ENCODE peak calls at places on chromosomes 6 and 20, in nine cellular contexts. P is esophagus squamous epithelium, C is IMR-90, O is A673, N is fibroblast of villous mesenchyme, W is mucosa of descending colon, Z is PC-3, H is mammary epithelial cell, A is uterus. V is an unnamed sample.

GRCh38 chr6:43695078-43695966 is 7.7 kb upstream of the MRPS18A start:
- DNase-seq in C (no peak), H (no peak), A (no peak), P (no peak), O (peak; percentile 42), W (peak; percentile 86), Z (no peak), N (no peak), V (no peak)

GRCh38 chr6:26140254-26140966 is 53.2 kb downstream of the HFE start:
- DNase-seq in N (no peak), O (no peak), H (no peak), C (no peak), W (no peak), P (no peak), Z (no peak), A (no peak), V (no peak)

GRCh38 chr6:50850223-50850751 is 31.6 kb downstream of the TFAP2B start:
- DNase-seq in H (peak; percentile 6), W (no peak), P (no peak), A (no peak), O (peak; percentile 61), Z (peak; percentile 40), C (no peak), N (no peak), V (no peak)

GRCh38 chr6:140002406-140003022 is 628.1 kb upstream of the CITED2 start:
- DNase-seq in H (no peak), W (no peak), A (no peak), N (peak; percentile 62), C (peak; percentile 16), P (no peak), Z (no peak), O (no peak), V (peak; percentile 81)

GRCh38 chr20:11919571-11919970 is 1.9 kb downstream of the BTBD3 start:
- DNase-seq in N (peak; percentile 17), P (no peak), C (no peak), H (no peak), A (no peak), W (no peak), O (no peak), Z (no peak), V (no peak)

GRCh38 chr6:5475779-5476178 is 214.5 kb downstream of the FARS2 start:
- DNase-seq in A (no peak), W (no peak), H (no peak), Z (no peak), P (no peak), O (no peak), C (no peak), N (no peak), V (no peak)

GRCh38 chr6:11277275-11278206 is 45.1 kb upstream of the NEDD9 start:
- DNase-seq in P (no peak), N (peak; percentile 87), H (peak; percentile 73), A (peak; percentile 41), Z (peak; percentile 69), C (peak; percentile 82), W (no peak), O (peak; percentile 61), V (peak; percentile 73)

GRCh38 chr20:62320581-62321354 is 18.0 kb downstream of the ADRM1 start:
- DNase-seq in H (no peak), P (no peak), Z (peak; percentile 23), N (peak; percentile 14), O (no peak), C (no peak), A (no peak), W (no peak), V (no peak)

GRCh38 chr20:561437-562231 is 18.0 kb upstream of the CSNK2A1 start:
- DNase-seq in H (peak; percentile 50), O (peak; percentile 80), N (peak; percentile 68), A (peak; percentile 34), P (no peak), C (peak; percentile 63), W (no peak), Z (peak; percentile 87), V (peak; percentile 21)

GRCh38 chr6:162770136-162770535 is 42.4 kb downstream of the PACRG start:
- DNase-seq in P (no peak), O (no peak), A (no peak), C (no peak), H (no peak), W (no peak), Z (no peak), N (no peak), V (no peak)

GRCh38 chr20:37055276-37055675 is 40.5 kb downstream of the RBL1 start:
- DNase-seq in W (no peak), Z (no peak), H (no peak), A (no peak), C (no peak), N (no peak), O (no peak), P (no peak), V (no peak)

GRCh38 chr6:143514996-143515760 is 3.7 kb upstream of the FUCA2 start:
- DNase-seq in W (no peak), O (no peak), C (no peak), A (no peak), P (no peak), H (no peak), Z (no peak), N (no peak), V (no peak)

GRCh38 chr6:138031850-138032249 is 75.4 kb downstream of the PERP start:
- DNase-seq in P (no peak), N (no peak), Z (peak; percentile 27), O (no peak), A (no peak), W (no peak), H (peak; percentile 95), C (no peak), V (no peak)

GRCh38 chr6:31888281-31889258 is 8.9 kb downstream of the EHMT2 start:
- DNase-seq in C (no peak), Z (peak; percentile 40), H (no peak), A (no peak), W (no peak), O (peak; percentile 50), P (no peak), N (peak; percentile 17), V (no peak)

GRCh38 chr6:169841251-169841650 is 89.8 kb downstream of the ERMARD start:
- DNase-seq in C (no peak), N (no peak), A (no peak), W (no peak), O (no peak), Z (no peak), P (no peak), H (no peak), V (no peak)

GRCh38 chr6:169839029-169839481 is 87.6 kb downstream of the ERMARD start:
- DNase-seq in C (no peak), W (no peak), N (no peak), O (no peak), P (no peak), H (no peak), A (no peak), Z (no peak), V (no peak)

GRCh38 chr6:169839898-169840631 is 88.6 kb downstream of the ERMARD start:
- DNase-seq in Z (no peak), P (no peak), H (no peak), O (no peak), W (no peak), A (no peak), C (no peak), N (no peak), V (no peak)

GRCh38 chr6:169838291-169839028 is 87.0 kb downstream of the ERMARD start:
- DNase-seq in A (no peak), N (no peak), P (no peak), W (no peak), C (no peak), Z (no peak), H (no peak), O (no peak), V (no peak)

DNA sequence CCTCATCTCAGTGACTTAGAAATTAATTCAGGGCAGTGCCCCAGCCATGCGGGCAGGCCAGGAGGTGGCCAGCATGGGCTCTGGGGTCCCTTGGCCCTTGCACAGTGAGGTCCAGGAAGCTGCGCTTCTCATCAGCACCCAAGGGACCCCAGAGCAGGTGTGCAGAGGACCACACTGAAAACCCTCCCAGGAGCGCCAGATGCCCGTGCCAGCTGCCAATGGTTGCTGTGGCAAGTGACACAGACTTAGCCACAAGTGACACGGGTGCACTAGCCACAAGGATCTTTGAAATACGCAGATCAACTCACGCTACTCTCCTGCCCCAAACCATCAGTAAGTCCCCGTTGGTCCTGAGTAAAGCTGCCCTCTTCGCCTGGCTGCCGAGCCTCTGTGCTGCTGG is 88.1 kb downstream of the ERMARD start:
- DNase-seq in Z (no peak), O (no peak), A (no peak), H (no peak), P (no peak), C (no peak), W (no peak), N (no peak), V (no peak)
- TF ChIP-seq CTCF in Z (no peak), O (no peak), A (no peak), H (no peak), P (no peak), C (no peak), W (no peak), N (no peak), V (no peak)

GRCh38 chr6:160519603-160520042 is 144.5 kb downstream of the LPA start:
- DNase-seq in H (peak; percentile 51), C (no peak), N (no peak), A (no peak), P (no peak), Z (peak; percentile 74), W (no peak), O (no peak), V (no peak)
- H3K4me3 ChIP-seq in H (peak overlapping the region; percentile 91), C (peak overlapping the region; percentile 60), N (peak overlapping the region; percentile 69), A (peak overlapping the region; percentile 53), P (peak overlapping the region; percentile 79), Z (peak overlapping the region; percentile 79), W (peak overlapping the region; percentile 17), O (peak overlapping the region; percentile 49), V (peak overlapping the region; percentile 77)

GRCh38 chr6:38696345-38696744 is 6.6 kb downstream of the GLO1 start:
- DNase-seq in N (no peak), O (no peak), C (no peak), H (no peak), P (no peak), Z (no peak), A (no peak), W (no peak), V (no peak)
- TF ChIP-seq CTCF in N (no peak), O (no peak), C (no peak), H (no peak), P (no peak), Z (no peak), A (no peak), W (no peak), V (no peak)

GRCh38 chr6:17102258-17102870 is 514 bp downstream of the STMND1 start:
- DNase-seq in N (no peak), Z (no peak), H (no peak), W (no peak), P (no peak), C (no peak), O (no peak), A (no peak), V (no peak)

GRCh38 chr6:17098538-17098937 is 3.3 kb upstream of the STMND1 start:
- DNase-seq in N (peak; percentile 22), H (no peak), C (peak; percentile 47), A (no peak), P (no peak), Z (peak; percentile 54), O (no peak), W (no peak), V (no peak)

GRCh38 chr6:17103715-17104114 is 1.9 kb downstream of the STMND1 start:
- DNase-seq in W (no peak), C (no peak), P (no peak), N (no peak), H (no peak), Z (peak; percentile 39), O (no peak), A (no peak), V (no peak)

GRCh38 chr6:17099401-17100059 is 2.3 kb upstream of the STMND1 start:
- DNase-seq in N (no peak), A (no peak), C (no peak), Z (no peak), W (no peak), H (no peak), P (no peak), O (no peak), V (no peak)

GRCh38 chr6:17101422-17102257 is at the start of gene STMND1:
- DNase-seq in N (peak; percentile 26), A (peak; percentile 43), H (peak; percentile 53), C (peak; percentile 27), O (peak; percentile 59), P (no peak), W (peak; percentile 65), Z (peak; percentile 70), V (no peak)
- H3K4me3 ChIP-seq in N (peak within 1 kb of the TSS; percentile 43), A (peak within 1 kb of the TSS; percentile 14), H (peak within 1 kb of the TSS; percentile 41), C (peak within 1 kb of the TSS; percentile 44), O (peak within 1 kb of the TSS; percentile 43), P (peak within 1 kb of the TSS; percentile 55), W (no peak within 1 kb of the TSS), Z (peak within 1 kb of the TSS; percentile 73), V (peak within 1 kb of the TSS; percentile 20)

V was measured in AG09309.